ENCODE peak calls at places on chromosomes 5 and 9, in eight cellular contexts. L, G, C, O, R, D, N and I are unnamed samples.

GRCh38 chr9:98416294-98416693 is 160.8 kb upstream of the TBC1D2 start:
- DNase-seq in L (no peak), G (no peak), C (no peak), O (no peak), R (no peak), D (no peak), N (no peak), I (no peak)

GRCh38 chr9:121999556-121999955 is 93.6 kb downstream of the TTLL11 start:
- DNase-seq in L (no peak), G (no peak), C (no peak), O (no peak), R (no peak), D (no peak), N (no peak), I (no peak)

GRCh38 chr5:138975098-138975847 is 100.1 kb upstream of the LRRTM2 start:
- DNase-seq in L (peak; percentile 92), G (peak; percentile 92), C (peak; percentile 84), O (no peak), R (no peak), D (peak; percentile 70), N (no peak), I (peak; percentile 94)

GRCh38 chr9:14251146-14252071 is 62.5 kb downstream of the NFIB start:
- DNase-seq in L (peak; percentile 84), G (peak; percentile 93), C (peak; percentile 87), O (no peak), R (peak; percentile 78), D (peak; percentile 92), N (peak; percentile 57), I (peak; percentile 90)

GRCh38 chr9:89684218-89684617 is 79.4 kb downstream of the GADD45G start:
- DNase-seq in L (no peak), G (no peak), C (no peak), O (no peak), R (no peak), D (no peak), N (no peak), I (no peak)

GRCh38 chr5:59661306-59661705 is 232.2 kb downstream of the PDE4D start:
- DNase-seq in L (no peak), G (no peak), C (peak; percentile 15), O (no peak), R (no peak), D (no peak), N (no peak), I (no peak)

GRCh38 chr5:40483316-40483715 is 196.4 kb upstream of the PTGER4 start:
- DNase-seq in L (peak; percentile 25), G (peak; percentile 20), C (peak; percentile 24), O (no peak), R (no peak), D (no peak), N (no peak), I (peak; percentile 10)

GRCh38 chr5:139696894-139697658 is 48.9 kb downstream of the CXXC5 start:
- DNase-seq in L (peak; percentile 88), G (peak; percentile 89), C (peak; percentile 97), O (peak; percentile 14), R (peak; percentile 98), D (peak; percentile 87), N (peak; percentile 91), I (peak; percentile 77)

GRCh38 chr9:75636427-75637045 is 253.9 kb upstream of the PCSK5 start:
- DNase-seq in L (no peak), G (no peak), C (no peak), O (no peak), R (no peak), D (no peak), N (no peak), I (no peak)

GRCh38 chr9:92378825-92379535 is 25.4 kb downstream of the OGN start:
- DNase-seq in L (peak; percentile 2), G (no peak), C (peak; percentile 70), O (no peak), R (no peak), D (no peak), N (no peak), I (no peak)

GRCh38 chr9:125997510-125997823 is 250.3 kb downstream of the PBX3 start:
- DNase-seq in L (no peak), G (no peak), C (no peak), O (no peak), R (peak; percentile 43), D (peak; percentile 35), N (peak; percentile 33), I (no peak)

GRCh38 chr9:135812961-135813360 is 94.4 kb downstream of the CAMSAP1 start:
- DNase-seq in L (no peak), G (no peak), C (no peak), O (no peak), R (no peak), D (no peak), N (no peak), I (no peak)

GRCh38 chr9:135169709-135170226 is 82.3 kb downstream of the OLFM1 start:
- DNase-seq in L (no peak), G (no peak), C (no peak), O (no peak), R (no peak), D (no peak), N (no peak), I (no peak)

GRCh38 chr5:37532976-37533740 is 154.0 kb downstream of the WDR70 start:
- DNase-seq in L (peak; percentile 97), G (no peak), C (peak; percentile 83), O (no peak), R (no peak), D (no peak), N (no peak), I (peak; percentile 10)

GRCh38 chr5:116518423-116518822 is 56.2 kb downstream of the SEMA6A start:
- DNase-seq in L (no peak), G (no peak), C (no peak), O (no peak), R (no peak), D (no peak), N (no peak), I (no peak)

GRCh38 chr5:93995126-93995621 is 253.8 kb upstream of the POU5F2 start:
- DNase-seq in L (no peak), G (no peak), C (peak; percentile 5), O (no peak), R (no peak), D (no peak), N (no peak), I (no peak)
- H3K4me3 ChIP-seq in L (no peak overlapping the region), G (no peak overlapping the region), C (no peak overlapping the region), O (no peak overlapping the region), R (no peak overlapping the region), D (no peak overlapping the region), N (no peak overlapping the region), I (no peak overlapping the region)

DNA sequence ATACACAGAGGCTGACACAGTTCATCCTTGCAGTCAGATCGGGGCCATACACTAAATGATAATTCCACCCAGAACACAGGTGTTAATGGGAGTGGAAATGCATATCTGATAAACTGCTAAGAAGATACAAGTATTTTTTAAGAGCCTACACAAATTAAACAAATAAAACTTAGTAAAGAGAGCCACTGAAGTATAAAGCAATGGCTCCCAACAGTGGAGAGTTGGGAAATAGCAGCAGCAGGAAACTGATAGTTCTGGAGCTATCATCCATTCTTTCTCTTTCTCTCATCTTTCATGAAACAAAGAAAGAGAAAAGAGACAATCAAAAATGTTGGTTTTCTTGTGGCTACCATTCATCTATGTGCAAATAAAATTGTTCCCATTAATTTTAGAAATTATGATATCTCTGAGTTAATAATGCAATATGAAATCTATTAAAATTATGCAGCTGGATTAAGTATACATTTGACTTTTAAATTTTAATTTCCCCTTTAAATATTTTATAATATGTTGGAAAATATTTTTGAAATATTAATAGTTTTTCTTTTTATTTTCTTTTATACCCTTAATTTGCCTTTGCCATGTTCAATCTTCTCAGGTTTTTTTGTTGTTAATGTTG is 120.8 kb downstream of the EMB start:
- DNase-seq in L (no peak), G (no peak), C (no peak), O (no peak), R (no peak), D (no peak), N (no peak), I (no peak)
- TF ChIP-seq CTCF in L (peak; percentile 66), G (peak; percentile 71), C (no peak), O (no peak), R (no peak), D (no peak), N (no peak), I (no peak)

GRCh38 chr9:26955222-26955903 is 849 bp upstream of the IFT74 start:
- DNase-seq in L (no peak), G (peak; percentile 25), C (no peak), O (no peak), R (no peak), D (no peak), N (no peak), I (no peak)
- H3K4me3 ChIP-seq in L (peak overlapping the region; percentile 67), G (peak overlapping the region; percentile 67), C (peak overlapping the region; percentile 65), O (peak overlapping the region; percentile 73), R (peak overlapping the region; percentile 97), D (peak overlapping the region; percentile 66), N (peak overlapping the region; percentile 83), I (peak overlapping the region; percentile 79)

DNA sequence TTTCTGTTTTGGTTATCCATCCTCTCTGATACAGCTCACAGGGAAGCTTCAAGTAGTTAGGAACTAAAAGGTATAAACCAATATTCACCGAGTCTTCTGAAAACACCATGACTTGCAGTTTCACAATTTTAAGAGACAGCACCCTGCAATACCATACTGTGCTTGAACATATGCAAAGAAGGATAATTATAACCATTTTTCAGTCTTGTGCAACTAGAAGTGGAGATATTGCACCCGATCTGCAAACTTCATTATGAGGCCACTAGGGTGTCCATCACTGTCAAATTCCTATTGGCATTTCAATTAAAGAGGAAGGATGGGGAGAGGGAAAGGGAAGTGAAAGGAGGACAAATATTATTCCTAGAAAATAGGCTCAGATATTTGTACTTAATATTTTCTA is 32.4 kb upstream of the CEP120 start:
- DNase-seq in L (no peak), G (no peak), C (no peak), O (no peak), R (no peak), D (no peak), N (no peak), I (no peak)
- TF ChIP-seq CTCF in L (peak; percentile 17), G (no peak), C (no peak), O (no peak), R (no peak), D (no peak), N (no peak), I (no peak)

GRCh38 chr5:136080113-136080482 is 51.3 kb downstream of the TGFBI start:
- DNase-seq in L (peak; percentile 17), G (peak; percentile 34), C (no peak), O (no peak), R (no peak), D (no peak), N (no peak), I (no peak)
- H3K4me3 ChIP-seq in L (peak overlapping the region; percentile 66), G (peak overlapping the region; percentile 57), C (peak overlapping the region; percentile 61), O (peak overlapping the region; percentile 39), R (peak overlapping the region; percentile 46), D (peak overlapping the region; percentile 31), N (no peak overlapping the region), I (peak overlapping the region; percentile 42)

GRCh38 chr9:120868676-120869359 is 8.2 kb downstream of the PHF19 start:
- DNase-seq in L (peak; percentile 92), G (peak; percentile 97), C (peak; percentile 96), O (peak; percentile 98), R (peak; percentile 99), D (peak; percentile 98), N (peak; percentile 91), I (peak; percentile 92)
- TF ChIP-seq CTCF in L (peak; percentile 69), G (peak; percentile 50), C (peak; percentile 59), O (peak; percentile 65), R (peak; percentile 27), D (peak; percentile 27), N (peak; percentile 63), I (peak; percentile 32)